ENCODE peak calls at places on chromosome 9, in eight cellular contexts. One of them, this sample, is unnamed.
A peak's percentile ranks its signal among the peaks of the same experiment; 100 is the strongest.

GRCh38 chr9:101148344-101148743 is 119.8 kb downstream of the PLPPR1 start:
- DNase-seq in pulmonary artery endothelial cell: no peak
- DNase-seq in fibroblast of mammary gland: no peak
- DNase-seq in GM23338: peak; percentile 37
- DNase-seq in H7: peak; percentile 7
- DNase-seq in stimulated activated CD4-positive, alpha-beta T cell treated with anti-CD3 and anti-CD28 coated beads, Interleukin-1b, Interleukin-23, amount 100 ng/mL, for 24 hours: no peak
- DNase-seq in GM23248: no peak
- DNase-seq in HT1080: no peak
- DNase-seq in this sample: no peak

GRCh38 chr9:134173127-134174072 is 9.0 kb upstream of the RNU6ATAC start:
- DNase-seq in pulmonary artery endothelial cell: no peak
- DNase-seq in fibroblast of mammary gland: no peak
- DNase-seq in GM23338: no peak
- DNase-seq in H7: no peak
- DNase-seq in stimulated activated CD4-positive, alpha-beta T cell treated with anti-CD3 and anti-CD28 coated beads, Interleukin-1b, Interleukin-23, amount 100 ng/mL, for 24 hours: no peak
- DNase-seq in GM23248: no peak
- DNase-seq in HT1080: no peak
- DNase-seq in this sample: no peak

GRCh38 chr9:7963026-7963425 is 163.4 kb upstream of the DMAC1 start:
- DNase-seq in pulmonary artery endothelial cell: no peak
- DNase-seq in fibroblast of mammary gland: peak; percentile 14
- DNase-seq in GM23338: no peak
- DNase-seq in H7: no peak
- DNase-seq in stimulated activated CD4-positive, alpha-beta T cell treated with anti-CD3 and anti-CD28 coated beads, Interleukin-1b, Interleukin-23, amount 100 ng/mL, for 24 hours: no peak
- DNase-seq in GM23248: no peak
- DNase-seq in HT1080: peak; percentile 40
- DNase-seq in this sample: no peak

GRCh38 chr9:131701434-131701781 is 38.5 kb downstream of the RAPGEF1 start:
- DNase-seq in pulmonary artery endothelial cell: no peak
- DNase-seq in fibroblast of mammary gland: no peak
- DNase-seq in GM23338: no peak
- DNase-seq in H7: no peak
- DNase-seq in stimulated activated CD4-positive, alpha-beta T cell treated with anti-CD3 and anti-CD28 coated beads, Interleukin-1b, Interleukin-23, amount 100 ng/mL, for 24 hours: no peak
- DNase-seq in GM23248: no peak
- DNase-seq in HT1080: no peak
- DNase-seq in this sample: no peak

GRCh38 chr9:72509635-72510034 is 11.8 kb upstream of the TMC1 start:
- DNase-seq in pulmonary artery endothelial cell: no peak
- DNase-seq in fibroblast of mammary gland: peak; percentile 37
- DNase-seq in GM23338: no peak
- DNase-seq in H7: no peak
- DNase-seq in stimulated activated CD4-positive, alpha-beta T cell treated with anti-CD3 and anti-CD28 coated beads, Interleukin-1b, Interleukin-23, amount 100 ng/mL, for 24 hours: no peak
- DNase-seq in GM23248: peak; percentile 74
- DNase-seq in HT1080: peak; percentile 33
- DNase-seq in this sample: no peak

GRCh38 chr9:91312717-91313325 is 48.9 kb downstream of the AUH start:
- DNase-seq in pulmonary artery endothelial cell: no peak
- DNase-seq in fibroblast of mammary gland: no peak
- DNase-seq in GM23338: no peak
- DNase-seq in H7: no peak
- DNase-seq in stimulated activated CD4-positive, alpha-beta T cell treated with anti-CD3 and anti-CD28 coated beads, Interleukin-1b, Interleukin-23, amount 100 ng/mL, for 24 hours: no peak
- DNase-seq in GM23248: no peak
- DNase-seq in HT1080: no peak
- DNase-seq in this sample: no peak

GRCh38 chr9:109476781-109477268 is 21.3 kb downstream of the PTPN3 start:
- DNase-seq in pulmonary artery endothelial cell: no peak
- DNase-seq in fibroblast of mammary gland: no peak
- DNase-seq in GM23338: no peak
- DNase-seq in H7: no peak
- DNase-seq in stimulated activated CD4-positive, alpha-beta T cell treated with anti-CD3 and anti-CD28 coated beads, Interleukin-1b, Interleukin-23, amount 100 ng/mL, for 24 hours: no peak
- DNase-seq in GM23248: no peak
- DNase-seq in HT1080: no peak
- DNase-seq in this sample: no peak

GRCh38 chr9:107760469-107761242 is 271.1 kb upstream of the KLF4 start:
- DNase-seq in pulmonary artery endothelial cell: no peak
- DNase-seq in fibroblast of mammary gland: no peak
- DNase-seq in GM23338: no peak
- DNase-seq in H7: no peak
- DNase-seq in stimulated activated CD4-positive, alpha-beta T cell treated with anti-CD3 and anti-CD28 coated beads, Interleukin-1b, Interleukin-23, amount 100 ng/mL, for 24 hours: no peak
- DNase-seq in GM23248: no peak
- DNase-seq in HT1080: no peak
- DNase-seq in this sample: no peak

GRCh38 chr9:24218656-24219055 is 327.0 kb downstream of the IZUMO3 start:
- DNase-seq in pulmonary artery endothelial cell: no peak
- DNase-seq in fibroblast of mammary gland: no peak
- DNase-seq in GM23338: no peak
- DNase-seq in H7: no peak
- DNase-seq in stimulated activated CD4-positive, alpha-beta T cell treated with anti-CD3 and anti-CD28 coated beads, Interleukin-1b, Interleukin-23, amount 100 ng/mL, for 24 hours: no peak
- DNase-seq in GM23248: no peak
- DNase-seq in HT1080: no peak
- DNase-seq in this sample: no peak

GRCh38 chr9:16213781-16214515 is 656.5 kb downstream of the BNC2 start:
- DNase-seq in pulmonary artery endothelial cell: peak; percentile 36
- DNase-seq in fibroblast of mammary gland: peak; percentile 98
- DNase-seq in GM23338: no peak
- DNase-seq in H7: no peak
- DNase-seq in stimulated activated CD4-positive, alpha-beta T cell treated with anti-CD3 and anti-CD28 coated beads, Interleukin-1b, Interleukin-23, amount 100 ng/mL, for 24 hours: no peak
- DNase-seq in GM23248: peak; percentile 95
- DNase-seq in HT1080: peak; percentile 64
- DNase-seq in this sample: no peak

GRCh38 chr9:130159814-130160670 is 12.2 kb upstream of the NCS1 start:
- DNase-seq in pulmonary artery endothelial cell: no peak
- DNase-seq in fibroblast of mammary gland: no peak
- DNase-seq in GM23338: no peak
- DNase-seq in H7: peak; percentile 65
- DNase-seq in stimulated activated CD4-positive, alpha-beta T cell treated with anti-CD3 and anti-CD28 coated beads, Interleukin-1b, Interleukin-23, amount 100 ng/mL, for 24 hours: no peak
- DNase-seq in GM23248: no peak
- DNase-seq in HT1080: no peak
- DNase-seq in this sample: no peak

GRCh38 chr9:120532475-120532874 is 47.5 kb downstream of the CDK5RAP2 start:
- DNase-seq in pulmonary artery endothelial cell: no peak
- DNase-seq in fibroblast of mammary gland: peak; percentile 71
- DNase-seq in GM23338: no peak
- DNase-seq in H7: no peak
- DNase-seq in stimulated activated CD4-positive, alpha-beta T cell treated with anti-CD3 and anti-CD28 coated beads, Interleukin-1b, Interleukin-23, amount 100 ng/mL, for 24 hours: no peak
- DNase-seq in GM23248: peak; percentile 73
- DNase-seq in HT1080: peak; percentile 47
- DNase-seq in this sample: no peak

GRCh38 chr9:87606921-87607521 is 109.4 kb downstream of the DAPK1 start:
- DNase-seq in pulmonary artery endothelial cell: peak; percentile 68
- DNase-seq in fibroblast of mammary gland: peak; percentile 71
- DNase-seq in GM23338: no peak
- DNase-seq in H7: no peak
- DNase-seq in stimulated activated CD4-positive, alpha-beta T cell treated with anti-CD3 and anti-CD28 coated beads, Interleukin-1b, Interleukin-23, amount 100 ng/mL, for 24 hours: no peak
- DNase-seq in GM23248: peak; percentile 78
- DNase-seq in HT1080: peak; percentile 25
- DNase-seq in this sample: peak; percentile 60

GRCh38 chr9:114288233-114289051 is 34.5 kb upstream of the ORM1 start:
- DNase-seq in pulmonary artery endothelial cell: no peak
- DNase-seq in fibroblast of mammary gland: peak; percentile 31
- DNase-seq in GM23338: peak; percentile 73
- DNase-seq in H7: peak; percentile 89
- DNase-seq in stimulated activated CD4-positive, alpha-beta T cell treated with anti-CD3 and anti-CD28 coated beads, Interleukin-1b, Interleukin-23, amount 100 ng/mL, for 24 hours: no peak
- DNase-seq in GM23248: peak; percentile 54
- DNase-seq in HT1080: no peak
- DNase-seq in this sample: no peak

GRCh38 chr9:126675147-126675467 is 61.4 kb downstream of the LMX1B start:
- DNase-seq in pulmonary artery endothelial cell: no peak
- DNase-seq in fibroblast of mammary gland: no peak
- DNase-seq in GM23338: peak; percentile 45
- DNase-seq in H7: peak; percentile 79
- DNase-seq in stimulated activated CD4-positive, alpha-beta T cell treated with anti-CD3 and anti-CD28 coated beads, Interleukin-1b, Interleukin-23, amount 100 ng/mL, for 24 hours: no peak
- DNase-seq in GM23248: no peak
- DNase-seq in HT1080: no peak
- DNase-seq in this sample: no peak

GRCh38 chr9:98445576-98445975 is 190.1 kb upstream of the TBC1D2 start:
- DNase-seq in pulmonary artery endothelial cell: no peak
- DNase-seq in fibroblast of mammary gland: no peak
- DNase-seq in GM23338: no peak
- DNase-seq in H7: peak; percentile 30
- DNase-seq in stimulated activated CD4-positive, alpha-beta T cell treated with anti-CD3 and anti-CD28 coated beads, Interleukin-1b, Interleukin-23, amount 100 ng/mL, for 24 hours: no peak
- DNase-seq in GM23248: no peak
- DNase-seq in HT1080: no peak
- DNase-seq in this sample: no peak

GRCh38 chr9:136201609-136202448 is 3.1 kb downstream of the LHX3 start:
- DNase-seq in pulmonary artery endothelial cell: no peak
- DNase-seq in fibroblast of mammary gland: no peak
- DNase-seq in GM23338: peak; percentile 78
- DNase-seq in H7: peak; percentile 97
- DNase-seq in stimulated activated CD4-positive, alpha-beta T cell treated with anti-CD3 and anti-CD28 coated beads, Interleukin-1b, Interleukin-23, amount 100 ng/mL, for 24 hours: no peak
- DNase-seq in GM23248: peak; percentile 54
- DNase-seq in HT1080: no peak
- DNase-seq in this sample: no peak

GRCh38 chr9:3548636-3549035 is 22.8 kb upstream of the RFX3 start:
- DNase-seq in pulmonary artery endothelial cell: no peak
- DNase-seq in fibroblast of mammary gland: no peak
- DNase-seq in GM23338: no peak
- DNase-seq in H7: no peak
- DNase-seq in stimulated activated CD4-positive, alpha-beta T cell treated with anti-CD3 and anti-CD28 coated beads, Interleukin-1b, Interleukin-23, amount 100 ng/mL, for 24 hours: no peak
- DNase-seq in GM23248: no peak
- DNase-seq in HT1080: no peak
- DNase-seq in this sample: no peak

GRCh38 chr9:22813520-22813919 is 366.9 kb downstream of the DMRTA1 start:
- DNase-seq in pulmonary artery endothelial cell: no peak
- DNase-seq in fibroblast of mammary gland: peak; percentile 46
- DNase-seq in GM23338: peak; percentile 45
- DNase-seq in H7: peak; percentile 17
- DNase-seq in stimulated activated CD4-positive, alpha-beta T cell treated with anti-CD3 and anti-CD28 coated beads, Interleukin-1b, Interleukin-23, amount 100 ng/mL, for 24 hours: no peak
- DNase-seq in GM23248: peak; percentile 67
- DNase-seq in HT1080: peak; percentile 37
- DNase-seq in this sample: no peak

GRCh38 chr9:32398207-32398606 is 13.8 kb downstream of the ACO1 start:
- DNase-seq in pulmonary artery endothelial cell: no peak
- DNase-seq in fibroblast of mammary gland: peak; percentile 81
- DNase-seq in GM23338: no peak
- DNase-seq in H7: no peak
- DNase-seq in stimulated activated CD4-positive, alpha-beta T cell treated with anti-CD3 and anti-CD28 coated beads, Interleukin-1b, Interleukin-23, amount 100 ng/mL, for 24 hours: no peak
- DNase-seq in GM23248: peak; percentile 75
- DNase-seq in HT1080: no peak
- DNase-seq in this sample: no peak

GRCh38 chr9:116080561-116080960 is 73.0 kb upstream of the PAPPA start:
- DNase-seq in pulmonary artery endothelial cell: no peak
- DNase-seq in fibroblast of mammary gland: no peak
- DNase-seq in GM23338: peak; percentile 28
- DNase-seq in H7: no peak
- DNase-seq in stimulated activated CD4-positive, alpha-beta T cell treated with anti-CD3 and anti-CD28 coated beads, Interleukin-1b, Interleukin-23, amount 100 ng/mL, for 24 hours: no peak
- DNase-seq in GM23248: no peak
- DNase-seq in HT1080: no peak
- DNase-seq in this sample: no peak

GRCh38 chr9:72773570-72773969 is 179.3 kb downstream of the ALDH1A1 start:
- DNase-seq in pulmonary artery endothelial cell: no peak
- DNase-seq in fibroblast of mammary gland: no peak
- DNase-seq in GM23338: no peak
- DNase-seq in H7: no peak
- DNase-seq in stimulated activated CD4-positive, alpha-beta T cell treated with anti-CD3 and anti-CD28 coated beads, Interleukin-1b, Interleukin-23, amount 100 ng/mL, for 24 hours: no peak
- DNase-seq in GM23248: no peak
- DNase-seq in HT1080: peak; percentile 50
- DNase-seq in this sample: no peak

GRCh38 chr9:33416996-33417395 is 14.6 kb upstream of the AQP7 start:
- DNase-seq in pulmonary artery endothelial cell: no peak
- DNase-seq in fibroblast of mammary gland: no peak
- DNase-seq in GM23338: no peak
- DNase-seq in H7: no peak
- DNase-seq in stimulated activated CD4-positive, alpha-beta T cell treated with anti-CD3 and anti-CD28 coated beads, Interleukin-1b, Interleukin-23, amount 100 ng/mL, for 24 hours: no peak
- DNase-seq in GM23248: no peak
- DNase-seq in HT1080: no peak
- DNase-seq in this sample: no peak

GRCh38 chr9:124782661-124783574 is 6.0 kb downstream of the OLFML2A start:
- DNase-seq in pulmonary artery endothelial cell: no peak
- DNase-seq in fibroblast of mammary gland: no peak
- DNase-seq in GM23338: no peak
- DNase-seq in H7: peak; percentile 58
- DNase-seq in stimulated activated CD4-positive, alpha-beta T cell treated with anti-CD3 and anti-CD28 coated beads, Interleukin-1b, Interleukin-23, amount 100 ng/mL, for 24 hours: no peak
- DNase-seq in GM23248: no peak
- DNase-seq in HT1080: no peak
- DNase-seq in this sample: no peak

GRCh38 chr9:131818089-131818488 is 78.2 kb upstream of the RAPGEF1 start:
- DNase-seq in pulmonary artery endothelial cell: no peak
- DNase-seq in fibroblast of mammary gland: no peak
- DNase-seq in GM23338: no peak
- DNase-seq in H7: no peak
- DNase-seq in stimulated activated CD4-positive, alpha-beta T cell treated with anti-CD3 and anti-CD28 coated beads, Interleukin-1b, Interleukin-23, amount 100 ng/mL, for 24 hours: no peak
- DNase-seq in GM23248: no peak
- DNase-seq in HT1080: no peak
- DNase-seq in this sample: no peak

GRCh38 chr9:69149321-69149807 is 24.7 kb upstream of the TJP2 start:
- DNase-seq in pulmonary artery endothelial cell: peak; percentile 81
- DNase-seq in fibroblast of mammary gland: peak; percentile 65
- DNase-seq in GM23338: peak; percentile 42
- DNase-seq in H7: no peak
- DNase-seq in stimulated activated CD4-positive, alpha-beta T cell treated with anti-CD3 and anti-CD28 coated beads, Interleukin-1b, Interleukin-23, amount 100 ng/mL, for 24 hours: no peak
- DNase-seq in GM23248: peak; percentile 80
- DNase-seq in HT1080: peak; percentile 33
- DNase-seq in this sample: peak; percentile 63

GRCh38 chr9:105074501-105074900 is 146.5 kb upstream of the ABCA1 start:
- DNase-seq in pulmonary artery endothelial cell: no peak
- DNase-seq in fibroblast of mammary gland: no peak
- DNase-seq in GM23338: no peak
- DNase-seq in H7: no peak
- DNase-seq in stimulated activated CD4-positive, alpha-beta T cell treated with anti-CD3 and anti-CD28 coated beads, Interleukin-1b, Interleukin-23, amount 100 ng/mL, for 24 hours: no peak
- DNase-seq in GM23248: no peak
- DNase-seq in HT1080: no peak
- DNase-seq in this sample: no peak

GRCh38 chr9:2824564-2824963 is 19.3 kb downstream of the PUM3 start:
- DNase-seq in pulmonary artery endothelial cell: no peak
- DNase-seq in fibroblast of mammary gland: no peak
- DNase-seq in GM23338: peak; percentile 77
- DNase-seq in H7: peak; percentile 41
- DNase-seq in stimulated activated CD4-positive, alpha-beta T cell treated with anti-CD3 and anti-CD28 coated beads, Interleukin-1b, Interleukin-23, amount 100 ng/mL, for 24 hours: no peak
- DNase-seq in GM23248: no peak
- DNase-seq in HT1080: no peak
- DNase-seq in this sample: no peak

GRCh38 chr9:137067860-137068538 is 2.4 kb downstream of the SAPCD2 start:
- DNase-seq in pulmonary artery endothelial cell: peak; percentile 52
- DNase-seq in fibroblast of mammary gland: peak; percentile 77
- DNase-seq in GM23338: peak; percentile 90
- DNase-seq in H7: peak; percentile 93
- DNase-seq in stimulated activated CD4-positive, alpha-beta T cell treated with anti-CD3 and anti-CD28 coated beads, Interleukin-1b, Interleukin-23, amount 100 ng/mL, for 24 hours: peak; percentile 72
- DNase-seq in GM23248: peak; percentile 82
- DNase-seq in HT1080: peak; percentile 74
- DNase-seq in this sample: no peak

GRCh38 chr9:136291306-136292025 is 12.4 kb downstream of the CCDC187 start:
- DNase-seq in pulmonary artery endothelial cell: no peak
- DNase-seq in fibroblast of mammary gland: no peak
- DNase-seq in GM23338: no peak
- DNase-seq in H7: no peak
- DNase-seq in stimulated activated CD4-positive, alpha-beta T cell treated with anti-CD3 and anti-CD28 coated beads, Interleukin-1b, Interleukin-23, amount 100 ng/mL, for 24 hours: no peak
- DNase-seq in GM23248: no peak
- DNase-seq in HT1080: no peak
- DNase-seq in this sample: no peak